ENCODE peak calls at places on chromosomes 13 and 19, in five cellular contexts. K, Y, E, R and A are unnamed samples. For H3K4me1, the result is how much of the 10 kb centered on the place peaks cover.

GRCh38 chr19:16417660-16418596 is 53.8 kb downstream of the EPS15L1 start:
- DNase-seq in K (peak), Y (peak), E (peak), R (peak), A (peak)

GRCh38 chr13:43377149-43377548 is 353.8 kb downstream of the DNAJC15 start:
- DNase-seq in K (no peak), Y (no peak), E (peak), R (no peak), A (no peak)

GRCh38 chr19:18932216-18932841 is 8.7 kb downstream of the HOMER3 start:
- DNase-seq in K (peak), Y (peak), E (no peak), R (peak), A (peak)

GRCh38 chr19:54035215-54036178 is 28.2 kb downstream of the VSTM1 start:
- DNase-seq in K (no peak), Y (no peak), E (peak), R (no peak), A (no peak)

GRCh38 chr19:10889880-10890279 is 18.5 kb downstream of the CARM1 start:
- DNase-seq in K (no peak), Y (no peak), E (no peak), R (no peak), A (no peak)

GRCh38 chr19:43768273-43769050 is 12.3 kb downstream of the KCNN4 start:
- DNase-seq in K (no peak), Y (peak), E (no peak), R (no peak), A (no peak)

GRCh38 chr19:30070970-30071632 is 129.1 kb downstream of the URI1 start:
- DNase-seq in K (peak), Y (peak), E (no peak), R (no peak), A (no peak)

GRCh38 chr13:23202383-23202782 is 21.6 kb downstream of the SGCG start:
- DNase-seq in K (no peak), Y (no peak), E (no peak), R (no peak), A (no peak)

GRCh38 chr13:98528663-98529064 is 48.2 kb downstream of the STK24 start:
- DNase-seq in K (no peak), Y (no peak), E (peak), R (no peak), A (no peak)

DNA sequence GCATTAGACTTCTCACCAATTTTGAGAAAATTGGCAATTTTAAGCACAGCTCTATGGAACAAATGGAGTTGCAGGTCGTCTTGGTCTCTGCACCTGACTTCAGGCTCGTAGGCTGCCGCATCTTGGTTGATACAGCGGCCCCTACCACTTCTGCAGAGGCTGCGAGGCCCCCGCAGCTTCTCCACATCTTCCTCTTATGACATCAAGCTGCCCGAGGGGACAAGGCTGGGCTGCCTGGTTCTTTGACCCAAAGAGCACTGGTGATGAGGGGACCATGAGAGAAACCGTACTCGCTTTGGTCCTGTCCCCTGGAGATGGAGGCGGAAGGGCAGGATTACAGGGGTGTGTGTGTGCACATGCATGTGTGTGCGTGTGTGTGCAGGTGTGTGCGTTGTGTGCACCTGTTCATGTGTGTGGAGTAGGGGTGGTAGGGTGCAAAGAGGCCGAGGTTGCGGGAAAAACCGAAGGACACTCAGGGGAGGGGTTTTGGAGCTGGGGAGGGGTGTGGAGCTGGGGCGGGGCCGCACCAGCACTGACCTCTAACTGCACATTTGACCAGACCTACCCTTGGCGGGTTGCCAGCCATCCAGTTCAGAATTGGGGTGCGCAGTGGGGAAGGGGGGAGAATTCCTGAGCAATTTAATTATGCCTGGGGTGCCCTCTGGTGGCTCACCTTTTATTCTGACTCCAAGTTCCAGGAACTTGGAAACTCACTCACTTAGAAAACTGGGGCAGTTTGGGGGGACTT is 65.1 kb upstream of the ARHGEF7 start:
- DNase-seq in K (peak), Y (no peak), E (no peak), R (peak), A (peak)
- TF ChIP-seq CTCF in K (peak), Y (no peak), E (peak), R (peak), A (peak)

GRCh38 chr19:45090598-45090997 is 2.4 kb upstream of the PPP1R37 start:
- DNase-seq in K (no peak), Y (peak), E (no peak), R (no peak), A (no peak)
- H3K27ac ChIP-seq in K (no peak), Y (no peak), E (no peak), R (no peak), A (peak)

GRCh38 chr13:28492527-28493367 is 2.2 kb downstream of the FLT1 start:
- DNase-seq in K (no peak), Y (no peak), E (no peak), R (no peak), A (no peak)
- H3K4me1 ChIP-seq in K (under half), Y (under half), E (under half), R (under half), A (under half)

GRCh38 chr13:30789360-30789862 is 54.1 kb downstream of the ALOX5AP start:
- DNase-seq in K (no peak), Y (no peak), E (no peak), R (no peak), A (no peak)

GRCh38 chr13:30796132-30796832 is 60.9 kb downstream of the ALOX5AP start:
- DNase-seq in K (no peak), Y (no peak), E (peak), R (no peak), A (no peak)

GRCh38 chr13:30790592-30790991 is 55.2 kb downstream of the ALOX5AP start:
- DNase-seq in K (no peak), Y (no peak), E (no peak), R (no peak), A (no peak)

GRCh38 chr13:30791354-30791921 is 56.1 kb downstream of the ALOX5AP start:
- DNase-seq in K (peak), Y (no peak), E (peak), R (peak), A (no peak)

DNA sequence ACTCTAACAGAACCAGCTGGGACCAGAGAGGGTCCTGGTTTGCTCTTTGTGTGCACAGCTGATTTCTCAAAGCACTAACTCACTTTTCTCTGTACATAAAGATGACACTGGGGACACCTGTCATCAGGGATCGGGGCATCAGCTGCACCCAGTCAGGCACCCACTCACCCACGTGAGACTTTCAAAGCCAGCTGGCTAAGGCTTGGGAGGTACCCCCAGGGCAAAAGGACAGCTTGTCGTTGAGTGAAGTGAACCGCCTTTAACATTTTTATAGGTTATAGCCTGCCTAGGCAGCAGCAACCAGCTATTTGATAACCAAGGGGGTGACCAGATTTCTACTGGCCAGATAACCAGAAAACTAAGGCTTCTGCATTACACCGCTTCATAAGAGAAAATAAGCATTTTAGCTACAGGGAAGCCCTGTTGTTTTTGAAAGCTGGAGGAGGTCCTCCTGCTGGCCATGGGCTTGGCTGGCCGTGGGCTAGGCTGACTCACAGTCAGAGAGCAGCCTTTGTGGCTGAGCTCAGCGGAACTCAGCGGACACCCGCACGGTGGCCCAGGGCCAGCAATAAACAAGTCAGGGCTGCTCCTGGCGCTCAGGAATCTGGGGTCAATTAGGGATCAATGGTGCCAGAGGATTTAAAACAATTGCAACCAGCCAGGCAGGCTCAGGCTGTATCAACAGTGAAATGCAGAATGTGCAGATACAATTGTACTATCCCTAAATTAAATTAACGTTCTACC is 57.1 kb downstream of the ALOX5AP start:
- DNase-seq in K (peak), Y (peak), E (peak), R (peak), A (peak)
- TF ChIP-seq CTCF in K (peak), Y (no peak), E (peak), R (peak), A (no peak)

GRCh38 chr13:24648983-24649684 is 31.1 kb upstream of the ATP12A start:
- DNase-seq in K (no peak), Y (no peak), E (no peak), R (no peak), A (no peak)
- H3K27ac ChIP-seq in K (no peak), Y (no peak), E (no peak), R (no peak), A (no peak)